ENCODE peak calls at places on chromosomes 2 and 18, in five cellular contexts. F is PC-3, W is fibroblast of lung, D is HCT116, Y is PC-9. T is an unnamed sample.

GRCh38 chr2:22795467-22795866 is 589.5 kb upstream of the KLHL29 start:
- DNase-seq in F (no peak), W (no peak), D (no peak), Y (no peak), T (no peak)

GRCh38 chr18:10353791-10354190 is 100.6 kb upstream of the APCDD1 start:
- DNase-seq in F (peak), W (peak), D (no peak), Y (peak), T (peak)

GRCh38 chr2:106542730-106543359 is 55.7 kb downstream of the CD8B2 start:
- DNase-seq in F (peak), W (peak), D (peak), Y (peak), T (peak)

GRCh38 chr2:209388416-209389037 is 35.3 kb upstream of the MAP2 start:
- DNase-seq in F (no peak), W (peak), D (no peak), Y (no peak), T (no peak)

GRCh38 chr2:43880471-43880870 is 41.7 kb downstream of the ABCG8 start:
- DNase-seq in F (no peak), W (no peak), D (no peak), Y (no peak), T (no peak)

GRCh38 chr2:10839813-10840212 is 27.2 kb upstream of the PDIA6 start:
- DNase-seq in F (peak), W (no peak), D (no peak), Y (no peak), T (no peak)

GRCh38 chr18:64645753-64646152 is 496.9 kb upstream of the LINC00305 start:
- DNase-seq in F (no peak), W (no peak), D (no peak), Y (no peak), T (no peak)

GRCh38 chr2:11406492-11407381 is 59.2 kb downstream of the E2F6 start:
- DNase-seq in F (peak), W (peak), D (no peak), Y (no peak), T (peak)

GRCh38 chr2:206981739-206982336 is 42.5 kb downstream of the CPO start:
- DNase-seq in F (peak), W (peak), D (peak), Y (no peak), T (peak)

GRCh38 chr18:10465157-10465990 is 10.9 kb downstream of the APCDD1 start:
- DNase-seq in F (no peak), W (no peak), D (no peak), Y (no peak), T (no peak)

GRCh38 chr2:181678033-181678586 is 2.2 kb downstream of the NEUROD1 start:
- DNase-seq in F (peak), W (peak), D (no peak), Y (no peak), T (peak)

GRCh38 chr18:26617151-26617554 is 68.8 kb upstream of the KCTD1 start:
- DNase-seq in F (peak), W (peak), D (peak), Y (peak), T (peak)

GRCh38 chr2:111900859-111901258 is 2.5 kb downstream of the MERTK start:
- DNase-seq in F (peak), W (peak), D (no peak), Y (no peak), T (no peak)

GRCh38 chr2:191358325-191359025 is 113.3 kb downstream of the MYO1B start:
- DNase-seq in F (peak), W (peak), D (no peak), Y (peak), T (peak)

GRCh38 chr2:9392895-9393757 is 30.2 kb downstream of the ITGB1BP1 start:
- DNase-seq in F (no peak), W (no peak), D (no peak), Y (no peak), T (no peak)

GRCh38 chr2:223040527-223040926 is 11.5 kb upstream of the KCNE4 start:
- DNase-seq in F (no peak), W (no peak), D (no peak), Y (no peak), T (no peak)

GRCh38 chr2:217958206-217958888 is 44.4 kb downstream of the TNS1 start:
- DNase-seq in F (no peak), W (no peak), D (no peak), Y (no peak), T (no peak)

GRCh38 chr2:165833156-165833555 is 39.1 kb upstream of the GALNT3 start:
- DNase-seq in F (peak), W (peak), D (no peak), Y (peak), T (peak)

GRCh38 chr2:235024951-235025773 is 73.3 kb downstream of the SH3BP4 start:
- DNase-seq in F (no peak), W (peak), D (no peak), Y (no peak), T (no peak)

GRCh38 chr2:112705576-112705975 is 15.2 kb upstream of the NT5DC4 start:
- DNase-seq in F (no peak), W (peak), D (no peak), Y (no peak), T (no peak)

GRCh38 chr2:228063558-228063957 is 117.9 kb downstream of the SPHKAP start:
- DNase-seq in F (no peak), W (no peak), D (no peak), Y (no peak), T (no peak)

GRCh38 chr18:41395695-41396094 is 559.3 kb upstream of the PIK3C3 start:
- DNase-seq in F (peak), W (peak), D (no peak), Y (no peak), T (no peak)

GRCh38 chr2:186572705-186573104 is 17.2 kb upstream of the ITGAV start:
- DNase-seq in F (peak), W (no peak), D (no peak), Y (peak), T (no peak)

GRCh38 chr18:61766266-61766884 is 126.4 kb downstream of the RNF152 start:
- DNase-seq in F (no peak), W (no peak), D (no peak), Y (no peak), T (no peak)

GRCh38 chr18:28189400-28190239 is 12.7 kb upstream of the CDH2 start:
- DNase-seq in F (peak), W (peak), D (peak), Y (no peak), T (peak)

GRCh38 chr2:207254526-207255464 is 89.0 kb upstream of the KLF7 start:
- DNase-seq in F (peak), W (peak), D (no peak), Y (no peak), T (peak)

GRCh38 chr18:22539045-22539444 is 121.3 kb upstream of the CTAGE1 start:
- DNase-seq in F (no peak), W (no peak), D (no peak), Y (no peak), T (no peak)

GRCh38 chr2:3404495-3404894 is 25.0 kb downstream of the TRAPPC12 start:
- DNase-seq in F (no peak), W (no peak), D (no peak), Y (no peak), T (no peak)
- H3K27ac ChIP-seq in F (no peak), W (no peak), D (no peak), Y (no peak), T (no peak)

DNA sequence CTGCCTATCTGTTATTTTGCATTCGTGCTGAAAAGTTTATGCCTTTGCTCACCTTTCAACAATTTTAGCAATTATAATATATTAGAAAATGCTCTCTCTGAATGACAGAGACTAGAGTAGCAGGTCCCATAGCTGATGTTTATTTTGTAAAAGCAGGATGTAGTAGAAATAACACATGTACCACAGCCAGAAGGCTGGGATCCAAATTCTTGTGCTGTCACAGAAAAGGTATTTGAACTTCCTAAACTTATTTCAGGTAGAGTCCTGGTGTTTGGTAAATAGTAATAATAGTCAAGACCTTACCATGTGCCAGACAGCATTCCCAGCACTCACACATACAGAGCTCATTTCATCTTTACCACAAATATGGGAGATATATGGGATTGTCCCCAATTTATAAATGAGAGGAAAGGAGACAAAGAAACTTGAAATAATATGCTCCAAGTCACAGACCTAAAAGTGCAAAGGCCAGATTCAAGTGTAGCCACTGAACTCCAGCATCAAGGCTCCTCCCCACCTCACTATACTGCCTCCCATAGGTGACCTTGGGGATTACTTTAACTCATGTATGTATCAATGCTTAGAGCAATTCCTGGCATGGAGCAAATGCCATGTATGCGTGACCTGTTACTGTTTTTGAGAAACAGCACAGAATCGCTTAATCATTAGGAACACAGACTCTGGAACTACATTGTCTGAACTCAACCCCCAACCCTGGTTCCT is 284.7 kb upstream of the RAB12 start:
- DNase-seq in F (peak), W (no peak), D (no peak), Y (no peak), T (no peak)
- TF ChIP-seq CTCF in F (peak), W (no peak), D (no peak), Y (no peak), T (no peak)

GRCh38 chr2:128324897-128325410 is 6.3 kb upstream of the HS6ST1 start:
- DNase-seq in F (no peak), W (no peak), D (no peak), Y (no peak), T (no peak)
- TF ChIP-seq EZH2 in F (no peak), W (no peak), D (no peak), Y (no peak), T (no peak)

DNA sequence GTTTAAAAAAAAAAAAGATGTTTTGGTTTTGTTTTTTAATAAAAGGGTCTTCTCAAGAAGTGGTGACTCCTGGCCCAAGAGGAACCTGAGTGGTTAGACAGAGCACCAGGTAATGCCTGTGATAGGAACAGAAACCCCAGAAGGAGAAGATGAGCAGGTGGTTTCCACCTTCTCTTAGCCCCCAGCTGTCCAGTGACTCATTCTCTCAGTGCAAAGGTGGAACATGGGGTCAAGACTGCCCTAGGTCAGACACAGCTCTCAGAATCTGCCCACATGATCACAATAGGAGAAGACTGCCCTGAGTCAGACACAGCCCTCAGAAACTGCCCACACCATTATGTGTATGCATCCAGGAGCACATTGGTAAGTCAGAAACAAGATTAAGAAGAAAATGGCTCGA is 61.8 kb downstream of the TBC1D8 start:
- DNase-seq in F (no peak), W (no peak), D (no peak), Y (no peak), T (no peak)
- H3K27ac ChIP-seq in F (no peak), W (no peak), D (no peak), Y (no peak), T (no peak)

DNA sequence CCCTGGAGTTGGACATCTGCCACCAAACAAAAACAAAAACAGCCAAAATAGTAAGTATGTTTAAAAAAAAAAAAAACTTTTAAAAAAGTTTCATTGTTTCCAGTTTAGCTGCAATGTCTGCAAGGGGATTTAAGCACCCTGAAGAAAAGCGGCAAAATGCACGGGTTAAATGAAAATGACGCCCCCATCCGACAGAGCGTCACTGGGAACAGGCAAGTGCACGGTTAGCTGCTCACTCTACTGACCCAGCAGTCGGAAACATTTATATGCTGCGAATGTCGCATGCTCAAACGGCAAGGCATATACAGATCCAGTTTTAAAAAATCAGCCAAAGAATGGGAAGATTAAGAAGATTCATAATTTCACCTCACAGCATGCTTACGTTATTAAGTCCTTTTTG is 142.8 kb upstream of the PXDN start:
- DNase-seq in F (no peak), W (no peak), D (no peak), Y (no peak), T (no peak)
- TF ChIP-seq CTCF in F (no peak), W (no peak), D (no peak), Y (no peak), T (no peak)

GRCh38 chr2:237486819-237487448 is at the start of gene MLPH:
- DNase-seq in F (peak), W (peak), D (no peak), Y (peak), T (peak)

GRCh38 chr2:237487496-237487895 is 445 bp downstream of the MLPH start:
- DNase-seq in F (peak), W (no peak), D (no peak), Y (peak), T (no peak)

GRCh38 chr2:237485304-237485703 is 1.7 kb upstream of the MLPH start:
- DNase-seq in F (peak), W (peak), D (no peak), Y (no peak), T (no peak)

GRCh38 chr2:237485844-237486243 is 1.2 kb upstream of the MLPH start:
- DNase-seq in F (peak), W (no peak), D (no peak), Y (peak), T (no peak)

GRCh38 chr2:237486334-237486818 is 675 bp upstream of the MLPH start:
- DNase-seq in F (peak), W (peak), D (no peak), Y (no peak), T (no peak)
- TF ChIP-seq EZH2 in F (no peak), W (no peak), D (no peak), Y (no peak), T (no peak)

GRCh38 chr2:210429403-210430137 is 47.0 kb downstream of the LANCL1 start:
- DNase-seq in F (no peak), W (no peak), D (no peak), Y (no peak), T (no peak)
- H3K27ac ChIP-seq in F (no peak), W (no peak), D (no peak), Y (no peak), T (no peak)

DNA sequence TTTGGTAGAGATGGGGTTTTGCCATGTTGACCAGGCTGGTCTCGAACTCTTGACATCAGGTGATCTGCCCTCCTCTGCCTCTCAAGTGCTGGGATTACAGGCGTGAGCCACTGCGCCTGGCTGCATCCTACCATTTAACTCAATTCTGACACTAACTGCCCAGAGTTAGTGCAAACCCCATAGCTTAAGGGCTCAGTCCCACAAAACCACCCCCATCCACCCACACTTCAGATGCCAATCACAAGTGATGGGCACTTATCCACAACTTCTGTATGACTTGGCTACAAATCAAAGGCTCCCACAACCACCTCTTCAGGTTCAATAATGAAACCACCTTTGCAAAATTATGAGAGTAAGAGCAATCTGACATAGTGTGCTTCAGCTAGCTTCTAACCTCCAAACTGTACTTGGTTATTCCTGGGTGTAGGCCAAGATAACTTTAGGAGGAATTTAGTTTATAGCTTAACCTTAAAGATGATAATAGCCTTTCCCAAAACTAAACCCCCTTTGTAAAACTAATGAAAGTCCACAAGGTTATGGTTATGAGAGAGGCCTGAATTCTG is 51.3 kb upstream of the SLC35F5 start:
- DNase-seq in F (peak), W (no peak), D (no peak), Y (no peak), T (no peak)
- TF ChIP-seq CTCF in F (no peak), W (no peak), D (no peak), Y (no peak), T (no peak)

DNA sequence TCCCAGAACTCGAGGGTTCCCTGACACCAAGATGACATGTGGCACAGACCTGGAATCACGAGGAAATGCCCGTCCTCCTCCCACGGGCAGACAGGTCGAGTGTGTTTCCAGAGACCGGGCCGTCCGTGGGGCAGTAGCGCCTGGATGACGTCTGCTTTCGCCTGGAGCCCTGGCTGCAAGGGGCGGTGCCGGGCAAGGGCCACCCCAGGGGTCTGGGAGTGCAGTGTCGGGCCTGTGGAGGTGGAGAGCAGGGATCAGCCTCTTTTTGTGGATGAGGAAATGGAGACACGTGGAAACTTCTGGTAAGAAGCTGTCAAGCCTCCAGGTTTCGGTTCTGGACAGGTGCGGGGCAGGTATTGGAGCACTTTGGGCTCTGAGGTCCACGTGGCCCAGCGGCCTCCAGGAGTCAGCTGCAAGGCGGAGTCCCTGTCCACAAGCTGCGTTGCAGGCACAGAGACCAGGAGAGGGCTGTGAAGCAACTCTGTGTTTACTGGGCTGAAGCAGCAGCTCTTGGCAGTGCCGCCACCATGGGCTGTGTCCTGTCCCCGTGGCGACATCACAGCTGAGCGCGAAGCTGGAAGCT is 25.6 kb downstream of the NFATC1 start:
- DNase-seq in F (no peak), W (no peak), D (no peak), Y (no peak), T (no peak)
- TF ChIP-seq EZH2 in F (no peak), W (no peak), D (no peak), Y (no peak), T (no peak)

DNA sequence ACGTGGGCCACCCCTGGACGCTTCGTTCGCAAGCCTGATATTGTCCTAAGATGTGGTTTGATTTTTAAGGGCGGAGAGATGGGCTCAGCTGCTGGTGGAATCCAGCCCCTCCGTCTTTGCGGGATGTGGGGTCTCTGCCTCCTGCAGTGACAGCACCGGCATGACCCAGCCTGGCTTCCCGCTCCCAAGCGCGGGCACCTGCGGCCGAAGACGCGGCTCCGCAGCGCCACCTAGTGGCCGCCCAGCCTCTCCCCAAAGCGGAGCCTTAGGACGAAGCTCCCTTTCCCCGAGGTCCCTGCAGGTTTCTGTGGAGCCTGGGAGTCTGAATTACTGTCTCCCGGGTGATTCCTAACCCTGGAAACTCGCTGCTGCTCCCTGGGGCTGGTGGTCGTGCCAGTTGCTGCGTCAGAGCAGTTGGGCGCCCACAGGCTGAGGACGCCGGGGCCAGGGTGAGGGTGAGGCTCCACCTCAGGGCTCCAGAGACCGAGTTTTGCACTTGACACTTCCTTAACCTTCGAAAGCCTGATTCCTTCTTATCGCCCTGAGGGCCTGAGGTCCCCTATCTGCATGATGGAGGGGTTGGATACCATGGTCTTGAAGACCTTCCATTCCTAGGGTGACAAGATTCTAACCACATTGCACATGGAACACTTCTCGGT is 137.5 kb downstream of the TPO start:
- DNase-seq in F (peak), W (peak), D (peak), Y (no peak), T (no peak)
- H3K27ac ChIP-seq in F (no peak), W (no peak), D (no peak), Y (no peak), T (no peak)